ENCODE peak calls at places on chromosomes 6 and 20, in six cellular contexts. I is GM06990, X is left ventricle myocardium inferior, O is lower lobe of right lung, T is spleen, F is HL-60. U is an unnamed sample.

GRCh38 chr20:37516697-37517370 is 4.2 kb upstream of the NNAT start:
- DNase-seq in I (no peak), X (no peak), T (no peak), O (no peak), F (no peak), U (no peak)

GRCh38 chr6:37242042-37242428 is 15.5 kb upstream of the TBC1D22B start:
- DNase-seq in F (no peak), O (no peak), I (no peak), X (no peak), T (no peak), U (no peak)

GRCh38 chr20:54111460-54111859 is 41.1 kb upstream of the BCAS1 start:
- DNase-seq in T (no peak), F (no peak), O (no peak), X (no peak), I (no peak), U (no peak)

GRCh38 chr6:53746442-53747103 is 48.2 kb upstream of the LRRC1 start:
- DNase-seq in F (no peak), I (no peak), O (no peak), T (no peak), X (no peak), U (peak; percentile 96)

GRCh38 chr6:1626481-1626880 is 16.8 kb downstream of the FOXC1 start:
- DNase-seq in X (no peak), I (no peak), T (no peak), O (no peak), F (no peak), U (no peak)

GRCh38 chr6:168628732-168629245 is 187.8 kb downstream of the SMOC2 start:
- DNase-seq in O (no peak), I (no peak), X (no peak), T (no peak), F (no peak), U (no peak)

GRCh38 chr6:40586369-40586768 is 795 bp downstream of the LRFN2 start:
- DNase-seq in T (no peak), X (no peak), F (no peak), I (no peak), O (no peak), U (no peak)

GRCh38 chr20:41143354-41143753 is 6.0 kb downstream of the PLCG1 start:
- DNase-seq in O (no peak), T (no peak), F (no peak), X (no peak), I (no peak), U (no peak)

GRCh38 chr6:7016238-7016637 is 91.5 kb upstream of the RREB1 start:
- DNase-seq in I (no peak), T (no peak), X (no peak), F (peak; percentile 25), O (no peak), U (no peak)

GRCh38 chr6:163416640-163417253 is 2.2 kb downstream of the QKI start:
- DNase-seq in X (no peak), F (no peak), O (no peak), T (no peak), I (peak; percentile 38), U (peak; percentile 79)

GRCh38 chr6:124197148-124197547 is 393.5 kb downstream of the NKAIN2 start:
- DNase-seq in O (no peak), I (no peak), X (no peak), T (no peak), F (no peak), U (no peak)

GRCh38 chr6:46221221-46221793 is 50.5 kb upstream of the ENPP5 start:
- DNase-seq in F (peak; percentile 5), T (no peak), X (no peak), O (no peak), I (no peak), U (peak; percentile 36)

GRCh38 chr6:12767016-12767415 is 50.4 kb downstream of the PHACTR1 start:
- DNase-seq in O (no peak), T (no peak), X (no peak), F (no peak), I (no peak), U (no peak)

GRCh38 chr6:31541059-31541657 is 645 bp downstream of the DDX39B start:
- DNase-seq in X (no peak), O (no peak), T (no peak), F (no peak), I (no peak), U (peak; percentile 70)

GRCh38 chr6:152508477-152508876 is 128.7 kb downstream of the SYNE1 start:
- DNase-seq in F (no peak), X (no peak), T (no peak), I (no peak), O (no peak), U (no peak)

GRCh38 chr6:118894425-118895240 is 681 bp downstream of the ASF1A start:
- DNase-seq in X (peak; percentile 72), I (peak; percentile 88), F (peak; percentile 26), O (peak; percentile 76), T (peak; percentile 94), U (peak; percentile 72)

GRCh38 chr6:112503210-112503609 is 156.1 kb downstream of the RFPL4B start:
- DNase-seq in F (no peak), X (no peak), I (no peak), T (no peak), O (no peak), U (no peak)

GRCh38 chr6:135084916-135085269 is 30.3 kb upstream of the HBS1L start:
- DNase-seq in F (no peak), X (no peak), O (no peak), I (no peak), T (no peak), U (no peak)

GRCh38 chr6:135087803-135088202 is 33.2 kb upstream of the HBS1L start:
- DNase-seq in F (no peak), T (no peak), O (no peak), X (no peak), I (no peak), U (no peak)

GRCh38 chr6:135085700-135086413 is 31.2 kb upstream of the HBS1L start:
- DNase-seq in O (no peak), T (no peak), X (no peak), I (peak; percentile 47), F (no peak), U (no peak)

GRCh38 chr6:135087403-135087802 is 32.8 kb upstream of the HBS1L start:
- DNase-seq in X (no peak), I (no peak), T (no peak), O (no peak), F (no peak), U (no peak)

GRCh38 chr6:135086414-135086764 is 31.8 kb upstream of the HBS1L start:
- DNase-seq in X (no peak), I (peak; percentile 32), T (no peak), F (no peak), O (no peak), U (no peak)
- H3K4me3 ChIP-seq in X (no peak overlapping the region), I (peak overlapping the region; percentile 39), T (no peak overlapping the region), F (no peak overlapping the region), O (no peak overlapping the region), U (no peak overlapping the region)

GRCh38 chr6:82247634-82248232 is at the start of gene IBTK:
- DNase-seq in I (peak; percentile 89), F (peak; percentile 75), O (peak; percentile 94), T (peak; percentile 95), X (peak; percentile 95), U (peak; percentile 90)

GRCh38 chr6:82248233-82248735 is 740 bp upstream of the IBTK start:
- DNase-seq in O (peak; percentile 64), X (no peak), I (no peak), F (no peak), T (peak; percentile 78), U (peak; percentile 80)

GRCh38 chr6:82246802-82247633 is 526 bp downstream of the IBTK start:
- DNase-seq in O (peak; percentile 71), X (peak; percentile 57), I (no peak), T (no peak), F (peak; percentile 37), U (peak; percentile 45)

GRCh38 chr6:82249381-82250253 is 2.1 kb upstream of the IBTK start:
- DNase-seq in T (no peak), F (no peak), X (no peak), O (no peak), I (no peak), U (peak; percentile 51)

GRCh38 chr6:82251942-82252341 is 4.4 kb upstream of the IBTK start:
- DNase-seq in X (no peak), O (no peak), I (no peak), T (no peak), F (no peak), U (peak; percentile 40)
- TF ChIP-seq CTCF in X (peak; percentile 60), O (peak; percentile 50), I (peak; percentile 50), T (peak; percentile 46), F (peak; percentile 16), U (peak; percentile 39)

GRCh38 chr6:138971601-138972000 is 16.5 kb downstream of the REPS1 start:
- DNase-seq in X (no peak), T (no peak), F (no peak), O (no peak), I (no peak), U (peak; percentile 27)

GRCh38 chr6:138970159-138970558 is 17.9 kb downstream of the REPS1 start:
- DNase-seq in T (no peak), I (no peak), F (no peak), X (no peak), O (no peak), U (no peak)

GRCh38 chr6:138973481-138974140 is 14.4 kb downstream of the REPS1 start:
- DNase-seq in X (no peak), T (no peak), O (no peak), I (no peak), F (no peak), U (no peak)

GRCh38 chr6:138970856-138971425 is 17.1 kb downstream of the REPS1 start:
- DNase-seq in X (no peak), O (no peak), I (no peak), F (no peak), T (no peak), U (peak; percentile 96)

GRCh38 chr6:138972226-138972665 is 15.8 kb downstream of the REPS1 start:
- DNase-seq in O (no peak), I (no peak), X (no peak), T (no peak), F (no peak), U (peak; percentile 58)
- H3K4me3 ChIP-seq in O (no peak overlapping the region), I (no peak overlapping the region), X (peak overlapping the region; percentile 5), T (no peak overlapping the region), F (no peak overlapping the region), U (no peak overlapping the region)

GRCh38 chr20:25221592-25222460 is 26.1 kb upstream of the PYGB start:
- DNase-seq in F (no peak), O (no peak), T (no peak), I (no peak), X (peak; percentile 66), U (no peak)

GRCh38 chr20:25222461-25223178 is 25.3 kb upstream of the PYGB start:
- DNase-seq in X (no peak), F (no peak), T (peak; percentile 74), O (no peak), I (no peak), U (no peak)

GRCh38 chr20:25223765-25224720 is 23.8 kb upstream of the PYGB start:
- DNase-seq in F (no peak), I (no peak), T (peak; percentile 71), X (no peak), O (no peak), U (no peak)

GRCh38 chr20:25224941-25225340 is 22.9 kb upstream of the PYGB start:
- DNase-seq in T (peak; percentile 68), X (no peak), I (no peak), O (no peak), F (no peak), U (no peak)

GRCh38 chr20:25223179-25223661 is 24.7 kb upstream of the PYGB start:
- DNase-seq in T (no peak), F (no peak), I (no peak), X (no peak), O (no peak), U (peak; percentile 91)
- TF ChIP-seq CTCF in T (no peak), F (no peak), I (no peak), X (no peak), O (no peak), U (peak; percentile 16)

U was measured in epithelial cell of esophagus.